ENCODE peak calls at places on chromosome 5, in six cellular contexts. One of them, this sample, is unnamed.

GRCh38 chr5:116573279-116573616 is 1.4 kb downstream of the SEMA6A start:
- DNase-seq in WERI-Rb-1: peak; percentile 60
- DNase-seq in lower lobe of right lung: peak; percentile 47
- DNase-seq in mesendoderm: peak; percentile 64
- DNase-seq in pancreas: peak; percentile 78
- DNase-seq in tibial nerve: no peak
- DNase-seq in this sample: no peak

GRCh38 chr5:1490360-1490759 is 33.4 kb downstream of the LPCAT1 start:
- DNase-seq in pancreas: no peak
- DNase-seq in WERI-Rb-1: no peak
- DNase-seq in tibial nerve: no peak
- DNase-seq in mesendoderm: no peak
- DNase-seq in lower lobe of right lung: no peak
- DNase-seq in this sample: no peak

GRCh38 chr5:36162810-36163486 is 11.0 kb downstream of the SKP2 start:
- DNase-seq in lower lobe of right lung: no peak
- DNase-seq in tibial nerve: no peak
- DNase-seq in mesendoderm: peak; percentile 68
- DNase-seq in pancreas: no peak
- DNase-seq in WERI-Rb-1: no peak
- DNase-seq in this sample: no peak

GRCh38 chr5:148962200-148962550 is 100.7 kb downstream of the SH3TC2 start:
- DNase-seq in pancreas: no peak
- DNase-seq in mesendoderm: no peak
- DNase-seq in lower lobe of right lung: no peak
- DNase-seq in WERI-Rb-1: no peak
- DNase-seq in tibial nerve: no peak
- DNase-seq in this sample: no peak

GRCh38 chr5:152527358-152528048 is 122.4 kb upstream of the NMUR2 start:
- DNase-seq in WERI-Rb-1: no peak
- DNase-seq in lower lobe of right lung: no peak
- DNase-seq in tibial nerve: no peak
- DNase-seq in pancreas: no peak
- DNase-seq in mesendoderm: no peak
- DNase-seq in this sample: no peak

GRCh38 chr5:79255786-79256557 is 20.0 kb downstream of the JMY start:
- DNase-seq in pancreas: no peak
- DNase-seq in tibial nerve: no peak
- DNase-seq in mesendoderm: peak; percentile 89
- DNase-seq in WERI-Rb-1: peak; percentile 65
- DNase-seq in lower lobe of right lung: no peak
- DNase-seq in this sample: no peak

GRCh38 chr5:166962470-166962869 is 1329.0 kb upstream of the WWC1 start:
- DNase-seq in lower lobe of right lung: no peak
- DNase-seq in WERI-Rb-1: no peak
- DNase-seq in pancreas: no peak
- DNase-seq in tibial nerve: no peak
- DNase-seq in mesendoderm: peak; percentile 86
- DNase-seq in this sample: no peak

GRCh38 chr5:172687983-172688734 is 47.1 kb downstream of the NEURL1B start:
- DNase-seq in tibial nerve: no peak
- DNase-seq in WERI-Rb-1: no peak
- DNase-seq in mesendoderm: no peak
- DNase-seq in pancreas: no peak
- DNase-seq in lower lobe of right lung: no peak
- DNase-seq in this sample: no peak

GRCh38 chr5:6814816-6815215 is 101.6 kb downstream of the TENT4A start:
- DNase-seq in tibial nerve: no peak
- DNase-seq in WERI-Rb-1: no peak
- DNase-seq in mesendoderm: no peak
- DNase-seq in lower lobe of right lung: no peak
- DNase-seq in pancreas: peak; percentile 48
- DNase-seq in this sample: no peak

GRCh38 chr5:44167540-44167939 is 221.7 kb downstream of the FGF10 start:
- DNase-seq in lower lobe of right lung: no peak
- DNase-seq in pancreas: no peak
- DNase-seq in tibial nerve: no peak
- DNase-seq in WERI-Rb-1: no peak
- DNase-seq in mesendoderm: no peak
- DNase-seq in this sample: no peak

GRCh38 chr5:172052454-172053236 is 46.2 kb upstream of the FBXW11 start:
- DNase-seq in mesendoderm: no peak
- DNase-seq in pancreas: no peak
- DNase-seq in WERI-Rb-1: no peak
- DNase-seq in lower lobe of right lung: no peak
- DNase-seq in tibial nerve: no peak
- DNase-seq in this sample: peak; percentile 33

GRCh38 chr5:141050622-141051525 is at the start of gene PCDHB1:
- DNase-seq in tibial nerve: no peak
- DNase-seq in pancreas: no peak
- DNase-seq in mesendoderm: peak; percentile 57
- DNase-seq in lower lobe of right lung: no peak
- DNase-seq in WERI-Rb-1: peak; percentile 30
- DNase-seq in this sample: no peak

GRCh38 chr5:170861855-170862766 is at the start of gene RANBP17:
- DNase-seq in pancreas: peak; percentile 90
- DNase-seq in tibial nerve: no peak
- DNase-seq in mesendoderm: peak; percentile 93
- DNase-seq in WERI-Rb-1: peak; percentile 82
- DNase-seq in lower lobe of right lung: peak; percentile 76
- DNase-seq in this sample: peak; percentile 8

GRCh38 chr5:53109436-53110127 is at the start of gene MOCS2:
- DNase-seq in tibial nerve: peak; percentile 74
- DNase-seq in WERI-Rb-1: peak; percentile 94
- DNase-seq in pancreas: peak; percentile 98
- DNase-seq in lower lobe of right lung: peak; percentile 94
- DNase-seq in mesendoderm: peak; percentile 92
- DNase-seq in this sample: peak; percentile 84

GRCh38 chr5:141192110-141192725 is at the start of gene PCDHB10:
- DNase-seq in pancreas: no peak
- DNase-seq in lower lobe of right lung: no peak
- DNase-seq in mesendoderm: peak; percentile 78
- DNase-seq in tibial nerve: no peak
- DNase-seq in WERI-Rb-1: peak; percentile 76
- DNase-seq in this sample: peak; percentile 38

GRCh38 chr5:123429993-123430392 is 6.8 kb upstream of the CEP120 start:
- DNase-seq in pancreas: no peak
- DNase-seq in WERI-Rb-1: no peak
- DNase-seq in tibial nerve: no peak
- DNase-seq in mesendoderm: no peak
- DNase-seq in lower lobe of right lung: no peak
- DNase-seq in this sample: no peak

GRCh38 chr5:129945031-129945430 is 40.8 kb downstream of the CHSY3 start:
- DNase-seq in mesendoderm: no peak
- DNase-seq in tibial nerve: peak; percentile 5
- DNase-seq in pancreas: no peak
- DNase-seq in WERI-Rb-1: no peak
- DNase-seq in lower lobe of right lung: no peak
- DNase-seq in this sample: no peak

GRCh38 chr5:34743878-34744277 is 87.8 kb downstream of the RAI14 start:
- DNase-seq in tibial nerve: no peak
- DNase-seq in WERI-Rb-1: no peak
- DNase-seq in pancreas: no peak
- DNase-seq in mesendoderm: no peak
- DNase-seq in lower lobe of right lung: no peak
- DNase-seq in this sample: no peak

GRCh38 chr5:153496835-153497234 is 6.4 kb downstream of the GRIA1 start:
- DNase-seq in lower lobe of right lung: no peak
- DNase-seq in tibial nerve: no peak
- DNase-seq in WERI-Rb-1: peak; percentile 24
- DNase-seq in pancreas: no peak
- DNase-seq in mesendoderm: peak; percentile 68
- DNase-seq in this sample: no peak

GRCh38 chr5:65919773-65920172 is 6.6 kb upstream of the ERBIN start:
- DNase-seq in pancreas: no peak
- DNase-seq in lower lobe of right lung: no peak
- DNase-seq in mesendoderm: no peak
- DNase-seq in WERI-Rb-1: no peak
- DNase-seq in tibial nerve: no peak
- DNase-seq in this sample: no peak

GRCh38 chr5:36877667-36878420 is 1.3 kb downstream of the NIPBL start:
- DNase-seq in tibial nerve: no peak
- DNase-seq in WERI-Rb-1: no peak
- DNase-seq in pancreas: no peak
- DNase-seq in lower lobe of right lung: no peak
- DNase-seq in mesendoderm: peak; percentile 53
- DNase-seq in this sample: no peak

GRCh38 chr5:64900618-64901017 is 131.9 kb downstream of the CWC27 start:
- DNase-seq in WERI-Rb-1: no peak
- DNase-seq in pancreas: no peak
- DNase-seq in mesendoderm: peak; percentile 7
- DNase-seq in tibial nerve: no peak
- DNase-seq in lower lobe of right lung: no peak
- DNase-seq in this sample: no peak

GRCh38 chr5:30572279-30572678 is 621.2 kb upstream of the CDH6 start:
- DNase-seq in pancreas: no peak
- DNase-seq in mesendoderm: peak; percentile 39
- DNase-seq in WERI-Rb-1: no peak
- DNase-seq in lower lobe of right lung: no peak
- DNase-seq in tibial nerve: no peak
- DNase-seq in this sample: no peak

GRCh38 chr5:112419596-112420110 is 576 bp upstream of the EPB41L4A start:
- DNase-seq in tibial nerve: peak; percentile 36
- DNase-seq in pancreas: peak; percentile 87
- DNase-seq in mesendoderm: peak; percentile 76
- DNase-seq in lower lobe of right lung: peak; percentile 72
- DNase-seq in WERI-Rb-1: peak; percentile 59
- DNase-seq in this sample: peak; percentile 52

DNA sequence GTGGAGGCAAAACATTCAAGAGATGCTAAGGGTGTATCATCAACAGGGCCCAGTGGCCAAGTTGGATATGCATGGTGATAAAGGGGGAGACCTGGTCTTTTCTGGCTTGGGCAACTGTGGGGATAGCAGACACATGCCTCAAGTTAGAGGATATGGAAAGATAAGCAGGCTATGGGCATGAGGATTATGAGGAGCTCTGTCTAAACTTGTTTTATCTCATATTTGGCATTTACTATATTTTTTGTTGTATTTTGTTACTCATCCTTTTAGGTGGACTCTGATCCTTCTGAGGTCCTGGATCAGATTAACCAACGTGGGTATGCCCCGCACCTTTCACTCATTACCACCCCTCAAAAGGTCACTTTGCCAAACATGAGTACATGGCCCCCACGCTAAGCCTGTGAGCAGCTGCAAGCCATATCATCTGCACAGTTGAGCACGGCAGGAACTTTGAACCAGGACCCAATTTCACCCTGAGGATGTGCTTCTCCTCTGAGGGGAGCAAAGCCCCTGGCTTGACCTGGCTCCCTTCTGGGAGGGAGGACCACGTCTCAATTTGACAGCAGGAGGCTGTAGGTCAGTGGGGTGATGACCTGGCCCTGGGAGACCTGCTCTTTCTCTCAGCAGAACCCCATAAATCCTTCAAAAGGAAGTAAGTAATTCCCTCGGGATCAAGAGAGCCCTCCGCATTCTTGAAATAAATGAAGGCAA is 71.1 kb upstream of the CD180 start:
- DNase-seq in tibial nerve: no peak
- DNase-seq in lower lobe of right lung: no peak
- DNase-seq in pancreas: peak; percentile 35
- DNase-seq in WERI-Rb-1: no peak
- DNase-seq in mesendoderm: no peak
- DNase-seq in this sample: no peak
- H3K4me3 ChIP-seq in tibial nerve: no peak overlapping the region
- H3K4me3 ChIP-seq in lower lobe of right lung: no peak overlapping the region
- H3K4me3 ChIP-seq in pancreas: no peak overlapping the region
- H3K4me3 ChIP-seq in WERI-Rb-1: no peak overlapping the region
- H3K4me3 ChIP-seq in mesendoderm: no peak overlapping the region
- H3K4me3 ChIP-seq in this sample: no peak overlapping the region

GRCh38 chr5:139733289-139733688 is 62.3 kb upstream of the PSD2 start:
- DNase-seq in WERI-Rb-1: no peak
- DNase-seq in pancreas: no peak
- DNase-seq in tibial nerve: no peak
- DNase-seq in mesendoderm: no peak
- DNase-seq in lower lobe of right lung: no peak
- DNase-seq in this sample: no peak
- H3K27ac ChIP-seq in WERI-Rb-1: peak overlapping the region; percentile 81
- H3K27ac ChIP-seq in pancreas: peak overlapping the region; percentile 37
- H3K27ac ChIP-seq in tibial nerve: peak overlapping the region; percentile 37
- H3K27ac ChIP-seq in mesendoderm: no peak overlapping the region
- H3K27ac ChIP-seq in lower lobe of right lung: no peak overlapping the region
- H3K27ac ChIP-seq in this sample: peak overlapping the region; percentile 96

DNA sequence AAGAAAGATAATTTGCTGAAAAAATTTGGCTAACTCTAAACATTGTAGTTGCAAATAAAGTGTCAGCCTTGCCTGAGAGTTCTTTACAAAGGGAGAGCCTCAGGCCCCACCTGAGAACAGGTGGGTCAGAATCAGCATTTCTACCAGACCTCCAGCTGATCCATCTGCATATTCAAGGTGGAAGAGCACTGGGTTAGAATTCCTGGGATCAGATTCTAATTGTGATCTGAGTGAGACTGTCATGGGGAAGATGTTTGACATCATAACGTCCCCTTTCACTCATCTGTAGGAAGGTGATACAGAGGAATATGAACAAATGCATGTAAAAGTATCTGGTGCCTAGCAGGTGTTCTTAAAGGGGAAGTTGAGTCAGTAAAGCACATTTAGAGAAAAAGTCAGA is 54.6 kb downstream of the FBXL7 start:
- DNase-seq in lower lobe of right lung: no peak
- DNase-seq in pancreas: no peak
- DNase-seq in tibial nerve: no peak
- DNase-seq in WERI-Rb-1: no peak
- DNase-seq in mesendoderm: peak; percentile 45
- DNase-seq in this sample: no peak
- H3K4me3 ChIP-seq in lower lobe of right lung: no peak overlapping the region
- H3K4me3 ChIP-seq in pancreas: no peak overlapping the region
- H3K4me3 ChIP-seq in tibial nerve: no peak overlapping the region
- H3K4me3 ChIP-seq in WERI-Rb-1: no peak overlapping the region
- H3K4me3 ChIP-seq in mesendoderm: no peak overlapping the region
- H3K4me3 ChIP-seq in this sample: no peak overlapping the region

GRCh38 chr5:128844354-128844923 is 120.8 kb upstream of the SLC27A6 start:
- DNase-seq in mesendoderm: peak; percentile 30
- DNase-seq in pancreas: no peak
- DNase-seq in lower lobe of right lung: no peak
- DNase-seq in tibial nerve: no peak
- DNase-seq in WERI-Rb-1: no peak
- DNase-seq in this sample: no peak

GRCh38 chr5:128836571-128836970 is 128.7 kb upstream of the SLC27A6 start:
- DNase-seq in lower lobe of right lung: no peak
- DNase-seq in WERI-Rb-1: no peak
- DNase-seq in tibial nerve: no peak
- DNase-seq in pancreas: no peak
- DNase-seq in mesendoderm: no peak
- DNase-seq in this sample: no peak

GRCh38 chr5:128842241-128842640 is 123.0 kb upstream of the SLC27A6 start:
- DNase-seq in mesendoderm: no peak
- DNase-seq in lower lobe of right lung: no peak
- DNase-seq in tibial nerve: no peak
- DNase-seq in WERI-Rb-1: no peak
- DNase-seq in pancreas: no peak
- DNase-seq in this sample: no peak

DNA sequence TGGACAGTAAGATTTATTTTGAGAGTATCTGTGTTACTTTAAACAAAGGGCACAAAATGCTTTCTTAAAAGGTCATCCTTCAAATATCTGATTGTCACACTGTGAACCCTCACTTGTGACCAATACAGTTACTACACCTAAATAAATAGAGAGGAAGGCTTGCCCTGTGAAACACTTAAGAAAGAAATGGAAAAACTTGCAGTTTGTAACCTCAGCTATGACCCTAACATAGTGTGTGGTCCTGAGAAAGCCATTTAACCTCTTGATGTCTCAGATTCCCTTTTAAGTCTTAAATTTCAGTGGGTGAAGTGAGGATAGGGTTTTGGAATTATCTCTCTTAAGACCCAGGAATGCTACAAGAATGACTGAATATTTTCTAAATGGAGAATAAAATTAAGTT is 126.7 kb upstream of the SLC27A6 start:
- DNase-seq in lower lobe of right lung: no peak
- DNase-seq in pancreas: no peak
- DNase-seq in tibial nerve: no peak
- DNase-seq in WERI-Rb-1: no peak
- DNase-seq in mesendoderm: no peak
- DNase-seq in this sample: no peak
- H3K27ac ChIP-seq in lower lobe of right lung: no peak overlapping the region
- H3K27ac ChIP-seq in pancreas: no peak overlapping the region
- H3K27ac ChIP-seq in tibial nerve: no peak overlapping the region
- H3K27ac ChIP-seq in WERI-Rb-1: no peak overlapping the region
- H3K27ac ChIP-seq in mesendoderm: no peak overlapping the region
- H3K27ac ChIP-seq in this sample: no peak overlapping the region

This sample was measured in dorsolateral prefrontal cortex.